ENCODE peak calls at places on chromosomes 16 and 17, in five cellular contexts. One of them, this sample, is unnamed.
A peak's percentile ranks its signal among the peaks of the same experiment; 100 is the strongest.

GRCh38 chr17:82685291-82685690 is 13.2 kb downstream of the RAB40B start:
- DNase-seq in A549: no peak
- DNase-seq in A673: no peak
- DNase-seq in neural progenitor cell: no peak
- DNase-seq in left ventricle myocardium inferior: no peak
- DNase-seq in this sample: no peak

GRCh38 chr17:35807371-35808144 is 1.7 kb upstream of the TAF15 start:
- DNase-seq in A673: peak; percentile 40
- DNase-seq in left ventricle myocardium inferior: no peak
- DNase-seq in neural progenitor cell: no peak
- DNase-seq in A549: no peak
- DNase-seq in this sample: no peak

GRCh38 chr16:2973605-2974318 is 4.6 kb downstream of the PAQR4 start:
- DNase-seq in neural progenitor cell: no peak
- DNase-seq in A549: no peak
- DNase-seq in A673: no peak
- DNase-seq in left ventricle myocardium inferior: no peak
- DNase-seq in this sample: no peak

GRCh38 chr17:3771140-3771539 is 29.8 kb downstream of the ITGAE start:
- DNase-seq in A673: no peak
- DNase-seq in left ventricle myocardium inferior: no peak
- DNase-seq in A549: no peak
- DNase-seq in neural progenitor cell: no peak
- DNase-seq in this sample: no peak

GRCh38 chr16:73068546-73069401 is 20.8 kb upstream of the ZFHX3 start:
- DNase-seq in A673: peak; percentile 63
- DNase-seq in neural progenitor cell: peak; percentile 9
- DNase-seq in left ventricle myocardium inferior: peak; percentile 74
- DNase-seq in A549: peak; percentile 89
- DNase-seq in this sample: peak; percentile 56

GRCh38 chr17:38891441-38891840 is 21.6 kb downstream of the LASP1 start:
- DNase-seq in left ventricle myocardium inferior: no peak
- DNase-seq in neural progenitor cell: no peak
- DNase-seq in A673: no peak
- DNase-seq in A549: no peak
- DNase-seq in this sample: no peak

GRCh38 chr16:29897333-29897732 is 2.0 kb downstream of the SEZ6L2 start:
- DNase-seq in left ventricle myocardium inferior: no peak
- DNase-seq in A549: no peak
- DNase-seq in A673: no peak
- DNase-seq in neural progenitor cell: no peak
- DNase-seq in this sample: no peak

GRCh38 chr16:84013787-84014569 is 28.6 kb downstream of the SLC38A8 start:
- DNase-seq in left ventricle myocardium inferior: no peak
- DNase-seq in neural progenitor cell: peak; percentile 97
- DNase-seq in A549: peak; percentile 96
- DNase-seq in A673: peak; percentile 89
- DNase-seq in this sample: peak; percentile 94

GRCh38 chr17:80929449-80929848 is 62.2 kb upstream of the CHMP6 start:
- DNase-seq in A673: no peak
- DNase-seq in left ventricle myocardium inferior: no peak
- DNase-seq in neural progenitor cell: no peak
- DNase-seq in A549: no peak
- DNase-seq in this sample: no peak

GRCh38 chr17:69723316-69723715 is 308.8 kb downstream of the MAP2K6 start:
- DNase-seq in A673: no peak
- DNase-seq in neural progenitor cell: no peak
- DNase-seq in A549: no peak
- DNase-seq in left ventricle myocardium inferior: no peak
- DNase-seq in this sample: no peak

GRCh38 chr16:54194008-54194731 is 92.4 kb downstream of the IRX3 start:
- DNase-seq in left ventricle myocardium inferior: peak; percentile 91
- DNase-seq in A673: peak; percentile 61
- DNase-seq in neural progenitor cell: peak; percentile 55
- DNase-seq in A549: no peak
- DNase-seq in this sample: peak; percentile 41

GRCh38 chr16:81879625-81880024 is 100.5 kb downstream of the PLCG2 start:
- DNase-seq in A549: no peak
- DNase-seq in A673: peak; percentile 40
- DNase-seq in neural progenitor cell: peak; percentile 16
- DNase-seq in left ventricle myocardium inferior: no peak
- DNase-seq in this sample: no peak

GRCh38 chr16:22681551-22681880 is 132.4 kb upstream of the HS3ST2 start:
- DNase-seq in A549: no peak
- DNase-seq in A673: no peak
- DNase-seq in neural progenitor cell: no peak
- DNase-seq in left ventricle myocardium inferior: no peak
- DNase-seq in this sample: no peak

GRCh38 chr16:67579686-67580085 is 17.4 kb downstream of the CTCF start:
- DNase-seq in left ventricle myocardium inferior: no peak
- DNase-seq in A549: no peak
- DNase-seq in neural progenitor cell: no peak
- DNase-seq in A673: no peak
- DNase-seq in this sample: no peak

GRCh38 chr17:67474081-67474661 is 97.1 kb downstream of the PITPNC1 start:
- DNase-seq in A549: no peak
- DNase-seq in left ventricle myocardium inferior: peak; percentile 26
- DNase-seq in A673: no peak
- DNase-seq in neural progenitor cell: peak; percentile 26
- DNase-seq in this sample: no peak

GRCh38 chr16:22053921-22054341 is 38.4 kb upstream of the VWA3A start:
- DNase-seq in A549: no peak
- DNase-seq in neural progenitor cell: no peak
- DNase-seq in A673: no peak
- DNase-seq in left ventricle myocardium inferior: no peak
- DNase-seq in this sample: no peak

GRCh38 chr17:57861000-57861736 is 11.3 kb upstream of the MRPS23 start:
- DNase-seq in neural progenitor cell: peak; percentile 41
- DNase-seq in A673: peak; percentile 41
- DNase-seq in A549: peak; percentile 90
- DNase-seq in left ventricle myocardium inferior: peak; percentile 64
- DNase-seq in this sample: peak; percentile 81

GRCh38 chr16:85861095-85861825 is 37.7 kb upstream of the IRF8 start:
- DNase-seq in A549: no peak
- DNase-seq in neural progenitor cell: no peak
- DNase-seq in left ventricle myocardium inferior: no peak
- DNase-seq in A673: no peak
- DNase-seq in this sample: no peak

GRCh38 chr17:75941442-75941819 is 589 bp upstream of the FBF1 start:
- DNase-seq in neural progenitor cell: no peak
- DNase-seq in A549: no peak
- DNase-seq in A673: no peak
- DNase-seq in left ventricle myocardium inferior: no peak
- DNase-seq in this sample: no peak

GRCh38 chr16:66030036-66030435 is 336.5 kb upstream of the CDH5 start:
- DNase-seq in neural progenitor cell: no peak
- DNase-seq in A549: no peak
- DNase-seq in A673: no peak
- DNase-seq in left ventricle myocardium inferior: no peak
- DNase-seq in this sample: no peak

GRCh38 chr16:8716592-8716991 is 42.2 kb downstream of the ABAT start:
- DNase-seq in A673: no peak
- DNase-seq in A549: no peak
- DNase-seq in left ventricle myocardium inferior: no peak
- DNase-seq in neural progenitor cell: no peak
- DNase-seq in this sample: no peak

GRCh38 chr16:15749371-15749770 is 99.3 kb downstream of the NDE1 start:
- DNase-seq in neural progenitor cell: no peak
- DNase-seq in left ventricle myocardium inferior: no peak
- DNase-seq in A673: no peak
- DNase-seq in A549: no peak
- DNase-seq in this sample: no peak

GRCh38 chr17:12940699-12941098 is 77.1 kb downstream of the ELAC2 start:
- DNase-seq in left ventricle myocardium inferior: no peak
- DNase-seq in neural progenitor cell: no peak
- DNase-seq in A549: no peak
- DNase-seq in A673: no peak
- DNase-seq in this sample: no peak

GRCh38 chr17:55274371-55275255 is 9.9 kb downstream of the HLF start:
- DNase-seq in A549: no peak
- DNase-seq in A673: peak; percentile 24
- DNase-seq in neural progenitor cell: no peak
- DNase-seq in left ventricle myocardium inferior: no peak
- DNase-seq in this sample: no peak
- H3K4me3 ChIP-seq in A549: no peak overlapping the region
- H3K4me3 ChIP-seq in A673: no peak overlapping the region
- H3K4me3 ChIP-seq in neural progenitor cell: no peak overlapping the region
- H3K4me3 ChIP-seq in left ventricle myocardium inferior: peak overlapping the region; percentile 35
- H3K4me3 ChIP-seq in this sample: no peak overlapping the region

DNA sequence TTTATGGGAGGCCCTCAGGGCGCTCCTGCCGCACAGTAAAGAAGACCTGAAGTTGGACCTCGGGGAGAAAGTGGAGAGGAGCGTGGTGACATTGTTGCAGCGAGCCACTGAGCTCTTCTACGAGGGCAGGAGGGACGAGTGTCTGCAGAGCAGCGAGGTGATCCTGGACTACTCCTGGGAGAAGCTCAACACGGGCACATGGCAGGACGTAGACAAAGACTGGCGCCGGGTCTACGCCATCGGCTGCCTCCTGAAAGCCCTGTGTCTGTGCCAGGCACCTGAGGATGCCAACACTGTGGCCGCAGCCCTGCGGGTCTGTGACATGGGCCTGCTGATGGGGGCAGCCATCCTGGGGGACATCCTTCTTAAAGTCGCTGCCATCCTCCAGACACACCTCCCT is 6.8 kb downstream of the KDM8 start:
- DNase-seq in left ventricle myocardium inferior: no peak
- DNase-seq in A673: no peak
- DNase-seq in neural progenitor cell: no peak
- DNase-seq in A549: no peak
- DNase-seq in this sample: no peak
- H3K4me1 ChIP-seq in left ventricle myocardium inferior: no peaks in the 10 kb centered on the region
- H3K4me1 ChIP-seq in A673: no peaks in the 10 kb centered on the region
- H3K4me1 ChIP-seq in neural progenitor cell: no peaks in the 10 kb centered on the region
- H3K4me1 ChIP-seq in A549: no peaks in the 10 kb centered on the region
- H3K4me1 ChIP-seq in this sample: peaks cover 26% of the 10 kb centered on the region

DNA sequence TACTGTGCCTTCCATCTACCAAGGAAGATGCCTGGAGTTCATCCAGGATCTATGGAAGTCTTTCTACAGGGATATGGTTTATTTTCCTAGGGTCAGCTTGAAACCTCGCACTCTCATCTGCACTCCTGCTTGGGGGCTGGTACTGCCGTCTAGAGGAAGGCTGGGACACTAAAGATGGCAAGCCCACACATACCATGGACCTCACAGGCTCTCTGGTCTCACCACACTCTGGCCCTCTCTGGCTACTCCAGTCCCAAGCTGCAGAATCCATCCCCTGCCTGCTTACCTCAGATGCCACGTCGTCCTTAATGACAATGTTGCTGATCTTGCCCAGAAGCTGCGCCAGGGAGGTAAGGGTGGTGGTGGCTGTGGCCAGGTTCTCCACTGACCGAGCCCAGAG is 2.1 kb upstream of the UNC119 start:
- DNase-seq in A673: no peak
- DNase-seq in left ventricle myocardium inferior: no peak
- DNase-seq in A549: peak; percentile 53
- DNase-seq in neural progenitor cell: no peak
- DNase-seq in this sample: no peak
- TF ChIP-seq CTCF in A673: no peak
- TF ChIP-seq CTCF in left ventricle myocardium inferior: no peak
- TF ChIP-seq CTCF in A549: peak; percentile 32
- TF ChIP-seq CTCF in neural progenitor cell: no peak
- TF ChIP-seq CTCF in this sample: no peak

DNA sequence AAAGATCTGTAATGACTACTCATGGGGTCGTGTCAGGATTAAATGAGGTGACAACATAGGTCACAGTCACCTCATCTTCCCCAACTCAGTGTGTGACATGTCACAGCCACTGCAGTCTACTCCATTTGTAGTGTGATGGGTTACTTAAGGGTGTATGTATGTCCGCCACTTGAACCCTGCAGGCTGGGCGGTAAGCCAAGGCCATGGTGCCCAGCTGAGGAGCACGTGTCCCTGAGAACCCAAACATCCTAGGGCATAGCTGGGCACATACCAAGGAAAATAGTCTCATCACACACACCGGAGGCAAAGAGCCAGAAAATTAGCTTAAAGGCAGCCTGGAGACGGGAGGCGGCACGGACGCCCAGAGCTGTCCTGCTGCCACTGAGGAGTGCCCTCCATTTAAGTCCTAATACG is 8.2 kb downstream of the DCAKD start:
- DNase-seq in A673: no peak
- DNase-seq in A549: no peak
- DNase-seq in left ventricle myocardium inferior: peak; percentile 57
- DNase-seq in neural progenitor cell: no peak
- DNase-seq in this sample: no peak
- H3K4me3 ChIP-seq in A673: no peak overlapping the region
- H3K4me3 ChIP-seq in A549: no peak overlapping the region
- H3K4me3 ChIP-seq in left ventricle myocardium inferior: no peak overlapping the region
- H3K4me3 ChIP-seq in neural progenitor cell: no peak overlapping the region
- H3K4me3 ChIP-seq in this sample: no peak overlapping the region

GRCh38 chr17:63934391-63935112 is 2.4 kb upstream of the CD79B start:
- DNase-seq in A673: no peak
- DNase-seq in neural progenitor cell: no peak
- DNase-seq in A549: no peak
- DNase-seq in left ventricle myocardium inferior: no peak
- DNase-seq in this sample: no peak

GRCh38 chr17:63930951-63931575 is 1.1 kb downstream of the CD79B start:
- DNase-seq in left ventricle myocardium inferior: peak; percentile 77
- DNase-seq in A549: no peak
- DNase-seq in A673: no peak
- DNase-seq in neural progenitor cell: peak; percentile 30
- DNase-seq in this sample: peak; percentile 72

GRCh38 chr17:63932721-63933120 is 590 bp upstream of the CD79B start:
- DNase-seq in left ventricle myocardium inferior: no peak
- DNase-seq in neural progenitor cell: no peak
- DNase-seq in A673: no peak
- DNase-seq in A549: no peak
- DNase-seq in this sample: no peak

GRCh38 chr17:63929860-63930766 is 2.0 kb downstream of the CD79B start:
- DNase-seq in neural progenitor cell: no peak
- DNase-seq in left ventricle myocardium inferior: no peak
- DNase-seq in A549: no peak
- DNase-seq in A673: no peak
- DNase-seq in this sample: no peak

DNA sequence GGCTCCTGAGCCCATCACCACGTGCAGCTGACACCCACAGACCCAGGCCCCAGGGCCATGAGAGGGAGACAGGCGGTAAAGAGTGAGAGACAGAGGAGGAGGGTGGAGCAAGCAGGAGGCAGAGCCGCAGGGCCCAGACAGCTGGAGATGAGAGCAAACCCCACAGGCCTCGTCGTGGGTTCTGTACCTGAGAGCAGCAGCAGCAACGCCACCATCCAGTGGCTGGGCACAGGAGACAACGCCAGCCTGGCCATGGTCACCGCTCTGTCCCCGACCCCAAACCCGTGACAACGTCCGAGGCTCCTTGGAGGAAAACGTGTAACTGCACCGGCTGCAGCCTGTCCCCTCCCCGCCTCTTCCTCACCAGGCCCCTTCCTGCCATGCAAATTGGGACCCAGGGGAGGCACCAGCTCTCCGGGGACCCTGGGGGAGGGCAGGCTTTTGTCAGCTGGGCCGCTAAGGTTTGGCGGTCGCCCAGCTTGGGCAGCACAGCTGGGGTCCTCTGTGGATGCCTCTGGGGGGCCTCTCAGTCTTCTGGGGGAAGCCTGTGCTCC is at the start of gene CD79B:
- DNase-seq in A549: no peak
- DNase-seq in left ventricle myocardium inferior: no peak
- DNase-seq in neural progenitor cell: no peak
- DNase-seq in A673: peak; percentile 19
- DNase-seq in this sample: peak; percentile 81
- H3K4me1 ChIP-seq in A549: no peaks in the 10 kb centered on the region
- H3K4me1 ChIP-seq in left ventricle myocardium inferior: peaks cover 28% of the 10 kb centered on the region
- H3K4me1 ChIP-seq in neural progenitor cell: no peaks in the 10 kb centered on the region
- H3K4me1 ChIP-seq in A673: peaks cover 15% of the 10 kb centered on the region
- H3K4me1 ChIP-seq in this sample: peaks cover 5% of the 10 kb centered on the region